ENCODE peak calls at places on chromosomes 16 and 17, in four cellular contexts. One of them, this sample, is unnamed.

GRCh38 chr17:14950216-14950615 is 314.9 kb downstream of the PMP22 start:
- DNase-seq in heart right ventricle: no peak
- DNase-seq in GM23338: no peak
- DNase-seq in aorta: no peak
- DNase-seq in this sample: no peak

GRCh38 chr16:12062343-12063003 is 85.9 kb downstream of the SNX29 start:
- DNase-seq in GM23338: no peak
- DNase-seq in heart right ventricle: peak; percentile 65
- DNase-seq in aorta: peak; percentile 95
- DNase-seq in this sample: peak; percentile 97

GRCh38 chr16:82867425-82867824 is 240.7 kb downstream of the CDH13 start:
- DNase-seq in heart right ventricle: no peak
- DNase-seq in GM23338: no peak
- DNase-seq in aorta: no peak
- DNase-seq in this sample: no peak

GRCh38 chr17:3546997-3547396 is 10.6 kb downstream of the TRPV3 start:
- DNase-seq in heart right ventricle: no peak
- DNase-seq in GM23338: no peak
- DNase-seq in aorta: no peak
- DNase-seq in this sample: no peak

GRCh38 chr16:66996324-66996982 is 8.1 kb downstream of the CES4A start:
- DNase-seq in heart right ventricle: no peak
- DNase-seq in aorta: peak; percentile 58
- DNase-seq in GM23338: no peak
- DNase-seq in this sample: peak; percentile 90

GRCh38 chr16:5490499-5490898 is 392.9 kb upstream of the EEF2KMT start:
- DNase-seq in GM23338: peak; percentile 85
- DNase-seq in aorta: no peak
- DNase-seq in heart right ventricle: no peak
- DNase-seq in this sample: no peak

GRCh38 chr16:84194018-84194417 is 3.1 kb downstream of the ADAD2 start:
- DNase-seq in heart right ventricle: no peak
- DNase-seq in aorta: no peak
- DNase-seq in GM23338: no peak
- DNase-seq in this sample: no peak

GRCh38 chr17:78343099-78343432 is 16.8 kb downstream of the SOCS3 start:
- DNase-seq in aorta: peak; percentile 95
- DNase-seq in heart right ventricle: peak; percentile 72
- DNase-seq in GM23338: peak; percentile 72
- DNase-seq in this sample: peak; percentile 82

GRCh38 chr16:83285921-83286320 is 521.9 kb upstream of the HSBP1 start:
- DNase-seq in heart right ventricle: no peak
- DNase-seq in aorta: no peak
- DNase-seq in GM23338: no peak
- DNase-seq in this sample: no peak

GRCh38 chr17:27339836-27340550 is 46.1 kb downstream of the WSB1 start:
- DNase-seq in aorta: no peak
- DNase-seq in heart right ventricle: no peak
- DNase-seq in GM23338: no peak
- DNase-seq in this sample: peak; percentile 33

GRCh38 chr16:88714420-88715302 is 8.4 kb downstream of the CTU2 start:
- DNase-seq in heart right ventricle: no peak
- DNase-seq in GM23338: no peak
- DNase-seq in aorta: no peak
- DNase-seq in this sample: no peak

GRCh38 chr16:88716201-88716600 is 9.9 kb downstream of the CTU2 start:
- DNase-seq in heart right ventricle: no peak
- DNase-seq in aorta: no peak
- DNase-seq in GM23338: no peak
- DNase-seq in this sample: no peak

GRCh38 chr16:88715312-88716190 is 9.2 kb downstream of the CTU2 start:
- DNase-seq in GM23338: no peak
- DNase-seq in heart right ventricle: no peak
- DNase-seq in aorta: no peak
- DNase-seq in this sample: no peak

GRCh38 chr16:88718178-88718577 is 11.9 kb downstream of the CTU2 start:
- DNase-seq in heart right ventricle: no peak
- DNase-seq in aorta: no peak
- DNase-seq in GM23338: no peak
- DNase-seq in this sample: no peak

DNA sequence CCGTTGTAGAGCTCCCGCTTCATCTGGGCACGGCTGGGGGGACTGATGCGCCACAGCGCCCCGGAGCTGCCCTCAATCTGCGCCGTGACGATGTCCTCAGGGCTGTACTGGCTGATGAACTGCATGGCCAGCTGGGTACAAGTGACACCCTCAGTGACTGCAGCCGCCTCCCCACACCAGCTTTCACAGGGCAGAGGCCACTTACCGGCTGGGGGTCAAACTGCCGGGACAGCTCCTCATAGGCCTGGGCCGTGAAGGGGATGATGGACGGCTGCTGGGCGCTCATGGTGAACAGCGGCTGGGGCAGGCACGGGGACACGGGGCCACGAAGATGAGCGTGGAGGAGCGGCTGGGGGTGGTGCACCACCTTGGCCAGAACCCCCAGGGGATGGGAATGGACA is 10.3 kb downstream of the CTU2 start:
- DNase-seq in aorta: no peak
- DNase-seq in GM23338: no peak
- DNase-seq in heart right ventricle: no peak
- DNase-seq in this sample: no peak
- H3K27me3 ChIP-seq in aorta: no peaks in the 10 kb centered on the region
- H3K27me3 ChIP-seq in GM23338: no peaks in the 10 kb centered on the region
- H3K27me3 ChIP-seq in heart right ventricle: no peaks in the 10 kb centered on the region
- H3K27me3 ChIP-seq in this sample: no peaks in the 10 kb centered on the region

DNA sequence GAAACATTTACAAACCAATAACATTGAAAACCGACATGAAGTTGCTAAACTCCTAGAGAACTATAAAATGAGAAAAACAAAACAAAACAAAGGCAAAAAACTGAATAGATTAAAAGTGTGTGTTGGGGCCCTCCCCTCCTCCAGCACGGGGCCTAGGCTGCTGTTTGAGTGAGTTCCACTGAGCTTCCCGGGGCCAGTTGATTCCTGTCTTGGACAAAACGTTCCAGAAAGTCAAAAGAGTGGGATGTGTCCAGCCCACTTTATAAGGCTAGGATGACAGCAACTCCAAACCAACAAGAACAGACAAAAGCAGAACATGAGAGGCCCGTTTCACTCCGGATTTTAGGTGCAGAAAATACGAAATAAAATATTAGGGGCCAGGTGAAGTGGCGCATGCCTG is 11.6 kb upstream of the CSNK1D start:
- DNase-seq in aorta: no peak
- DNase-seq in heart right ventricle: no peak
- DNase-seq in GM23338: no peak
- DNase-seq in this sample: no peak
- H3K27me3 ChIP-seq in aorta: no peaks in the 10 kb centered on the region
- H3K27me3 ChIP-seq in heart right ventricle: no peaks in the 10 kb centered on the region
- H3K27me3 ChIP-seq in GM23338: no peaks in the 10 kb centered on the region
- H3K27me3 ChIP-seq in this sample: no peaks in the 10 kb centered on the region

DNA sequence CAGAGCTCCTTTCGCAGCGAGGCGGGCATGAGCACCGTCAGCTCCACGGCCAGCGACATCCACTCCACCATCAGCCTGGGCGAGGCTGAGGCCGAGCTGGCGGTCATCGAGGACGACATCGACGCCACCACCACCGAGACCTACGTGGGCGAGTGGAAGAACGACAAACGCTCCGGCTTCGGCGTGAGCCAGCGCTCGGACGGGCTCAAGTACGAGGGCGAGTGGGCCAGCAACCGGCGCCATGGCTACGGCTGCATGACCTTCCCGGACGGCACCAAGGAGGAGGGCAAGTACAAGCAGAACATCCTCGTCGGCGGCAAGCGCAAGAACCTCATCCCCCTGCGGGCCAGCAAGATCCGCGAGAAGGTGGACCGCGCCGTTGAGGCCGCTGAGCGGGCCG is 42.3 kb downstream of the JPH3 start:
- DNase-seq in GM23338: no peak
- DNase-seq in aorta: no peak
- DNase-seq in heart right ventricle: no peak
- DNase-seq in this sample: no peak
- H3K27me3 ChIP-seq in GM23338: no peaks in the 10 kb centered on the region
- H3K27me3 ChIP-seq in aorta: no peaks in the 10 kb centered on the region
- H3K27me3 ChIP-seq in heart right ventricle: peaks cover 16% of the 10 kb centered on the region
- H3K27me3 ChIP-seq in this sample: peaks cover 63% of the 10 kb centered on the region

GRCh38 chr16:49283376-49284049 is 1.9 kb upstream of the CBLN1 start:
- DNase-seq in aorta: no peak
- DNase-seq in GM23338: no peak
- DNase-seq in heart right ventricle: no peak
- DNase-seq in this sample: no peak

GRCh38 chr16:49282690-49283375 is 1.2 kb upstream of the CBLN1 start:
- DNase-seq in heart right ventricle: peak; percentile 47
- DNase-seq in aorta: no peak
- DNase-seq in GM23338: peak; percentile 85
- DNase-seq in this sample: no peak

GRCh38 chr16:49281481-49281842 is at the start of gene CBLN1:
- DNase-seq in heart right ventricle: no peak
- DNase-seq in aorta: peak; percentile 41
- DNase-seq in GM23338: no peak
- DNase-seq in this sample: no peak

GRCh38 chr16:49280861-49281331 is 742 bp downstream of the CBLN1 start:
- DNase-seq in heart right ventricle: no peak
- DNase-seq in GM23338: no peak
- DNase-seq in aorta: no peak
- DNase-seq in this sample: no peak

GRCh38 chr16:49281843-49282642 is 405 bp upstream of the CBLN1 start:
- DNase-seq in aorta: peak; percentile 86
- DNase-seq in heart right ventricle: peak; percentile 87
- DNase-seq in GM23338: peak; percentile 97
- DNase-seq in this sample: peak; percentile 56
- H3K27me3 ChIP-seq in aorta: no peaks in the 10 kb centered on the region
- H3K27me3 ChIP-seq in heart right ventricle: peaks cover 86% of the 10 kb centered on the region
- H3K27me3 ChIP-seq in GM23338: peaks cover 88% of the 10 kb centered on the region
- H3K27me3 ChIP-seq in this sample: no peaks in the 10 kb centered on the region

This sample was measured in tibial artery.